ENCODE peak calls at places on chromosomes 6 and 20, in eight cellular contexts. A, T, D, U, Y, V, Z and S are unnamed samples.

GRCh38 chr6:146666909-146667308 is 68.1 kb downstream of the ADGB start:
- DNase-seq in V (no peak), Z (no peak), D (no peak), T (no peak), A (no peak), U (no peak), Y (no peak), S (no peak)

GRCh38 chr6:157657754-157658153 is 165.3 kb upstream of the SNX9 start:
- DNase-seq in V (no peak), D (no peak), A (no peak), Y (no peak), U (no peak), T (no peak), Z (no peak), S (no peak)

GRCh38 chr6:113364781-113365545 is 492.2 kb upstream of the MARCKS start:
- DNase-seq in Z (no peak), A (no peak), T (no peak), V (no peak), D (peak; percentile 57), U (no peak), Y (no peak), S (no peak)

GRCh38 chr6:90151827-90152449 is 144.7 kb downstream of the BACH2 start:
- DNase-seq in V (no peak), U (no peak), Y (no peak), T (no peak), D (no peak), Z (no peak), A (no peak), S (no peak)

GRCh38 chr6:24935753-24936152 is at the start of gene RIPOR2:
- DNase-seq in Y (peak; percentile 73), T (peak; percentile 12), V (peak; percentile 12), U (peak; percentile 40), Z (no peak), D (no peak), A (peak; percentile 39), S (no peak)

GRCh38 chr6:144285798-144286502 is 815 bp downstream of the UTRN start:
- DNase-seq in U (peak; percentile 60), A (no peak), V (peak; percentile 52), D (no peak), T (peak; percentile 50), Z (no peak), Y (peak; percentile 42), S (peak; percentile 88)

GRCh38 chr6:149236584-149236983 is 80.9 kb upstream of the TAB2 start:
- DNase-seq in D (peak; percentile 78), T (no peak), V (no peak), U (no peak), Z (peak; percentile 26), A (no peak), Y (no peak), S (peak; percentile 57)

GRCh38 chr20:58889334-58890072 is 37.0 kb downstream of the GNAS start:
- DNase-seq in A (no peak), Y (no peak), V (no peak), Z (no peak), D (no peak), T (no peak), U (peak; percentile 34), S (no peak)

GRCh38 chr6:144335315-144335861 is 50.3 kb downstream of the UTRN start:
- DNase-seq in T (no peak), Y (no peak), U (no peak), A (no peak), V (no peak), D (no peak), Z (no peak), S (no peak)

GRCh38 chr20:9949563-9949962 is 85.2 kb upstream of the ANKEF1 start:
- DNase-seq in V (no peak), Z (no peak), T (no peak), Y (no peak), A (no peak), U (no peak), D (no peak), S (no peak)

GRCh38 chr6:150175611-150176151 is 32.8 kb downstream of the PPP1R14C start:
- DNase-seq in Z (no peak), D (no peak), A (no peak), V (no peak), U (no peak), Y (no peak), T (no peak), S (no peak)

GRCh38 chr6:11447265-11447664 is 90.3 kb upstream of the TMEM170B start:
- DNase-seq in Y (no peak), V (no peak), U (no peak), D (no peak), T (no peak), Z (no peak), A (no peak), S (no peak)

GRCh38 chr6:153103256-153103655 is 27.8 kb downstream of the RGS17 start:
- DNase-seq in Z (no peak), U (no peak), Y (no peak), D (no peak), V (no peak), T (no peak), A (no peak), S (peak; percentile 6)

GRCh38 chr6:141824258-141824795 is 308.4 kb upstream of the GJE1 start:
- DNase-seq in A (no peak), T (no peak), Z (no peak), U (no peak), V (no peak), Y (no peak), D (no peak), S (no peak)

GRCh38 chr20:24773168-24773567 is 175.9 kb upstream of the CST7 start:
- DNase-seq in U (no peak), Z (no peak), V (no peak), Y (no peak), T (no peak), A (no peak), D (peak; percentile 64), S (no peak)

GRCh38 chr6:107320126-107320525 is 139.2 kb downstream of the PDSS2 start:
- DNase-seq in V (no peak), U (no peak), Z (no peak), T (no peak), Y (no peak), D (peak; percentile 39), A (no peak), S (no peak)

GRCh38 chr6:154653853-154654252 is 79.4 kb upstream of the SCAF8 start:
- DNase-seq in D (peak; percentile 73), U (no peak), T (no peak), V (no peak), Y (no peak), A (no peak), Z (peak; percentile 60), S (peak; percentile 45)

GRCh38 chr6:13141392-13141791 is 186.9 kb downstream of the TBC1D7 start:
- DNase-seq in Z (no peak), U (no peak), V (no peak), Y (no peak), A (no peak), D (no peak), T (no peak), S (no peak)

GRCh38 chr6:25788305-25788922 is 33.9 kb downstream of the SLC17A4 start:
- DNase-seq in A (peak; percentile 6), V (no peak), D (peak; percentile 12), T (peak; percentile 60), Y (peak; percentile 54), Z (peak; percentile 16), U (peak; percentile 43), S (peak; percentile 45)

GRCh38 chr6:77715588-77715987 is 62.7 kb downstream of the MEI4 start:
- DNase-seq in A (no peak), D (no peak), T (no peak), V (no peak), Y (no peak), U (no peak), Z (no peak), S (no peak)

GRCh38 chr6:139500977-139501376 is 126.5 kb upstream of the CITED2 start:
- DNase-seq in Y (no peak), D (no peak), Z (no peak), A (no peak), V (no peak), U (no peak), T (no peak), S (no peak)

GRCh38 chr20:20553534-20553933 is 158.9 kb downstream of the RALGAPA2 start:
- DNase-seq in D (no peak), U (no peak), T (no peak), Z (no peak), A (no peak), V (no peak), Y (no peak), S (no peak)

GRCh38 chr6:137933696-137934095 is 66.6 kb downstream of the TNFAIP3 start:
- DNase-seq in D (peak; percentile 78), Y (no peak), U (no peak), Z (peak; percentile 95), V (no peak), A (no peak), T (no peak), S (no peak)